ENCODE peak calls at places on chromosomes 2 and 18, in seven cellular contexts. One of them, this sample, is unnamed.

GRCh38 chr2:157489981-157490380 is 46.1 kb upstream of the CYTIP start:
- DNase-seq in GM23338: no peak
- DNase-seq in thoracic aorta: no peak
- DNase-seq in PC-3: no peak
- DNase-seq in AG10803: no peak
- DNase-seq in mesothelial cell of epicardium: no peak
- DNase-seq in pancreas: no peak
- DNase-seq in this sample: no peak

GRCh38 chr2:209771474-209772292 is at the start of gene UNC80:
- DNase-seq in PC-3: peak; percentile 27
- DNase-seq in AG10803: peak; percentile 28
- DNase-seq in mesothelial cell of epicardium: peak; percentile 96
- DNase-seq in pancreas: peak; percentile 91
- DNase-seq in thoracic aorta: no peak
- DNase-seq in GM23338: peak; percentile 88
- DNase-seq in this sample: peak; percentile 41

GRCh38 chr2:230796280-230796862 is 68.4 kb upstream of the ITM2C start:
- DNase-seq in pancreas: no peak
- DNase-seq in AG10803: peak; percentile 65
- DNase-seq in GM23338: no peak
- DNase-seq in PC-3: peak; percentile 72
- DNase-seq in mesothelial cell of epicardium: no peak
- DNase-seq in thoracic aorta: no peak
- DNase-seq in this sample: peak; percentile 87

GRCh38 chr18:2948038-2948437 is 64.9 kb downstream of the LPIN2 start:
- DNase-seq in thoracic aorta: no peak
- DNase-seq in GM23338: peak; percentile 57
- DNase-seq in mesothelial cell of epicardium: no peak
- DNase-seq in pancreas: no peak
- DNase-seq in AG10803: peak; percentile 53
- DNase-seq in PC-3: peak; percentile 36
- DNase-seq in this sample: peak; percentile 76

GRCh38 chr2:60633615-60634014 is 80.2 kb upstream of the BCL11A start:
- DNase-seq in PC-3: no peak
- DNase-seq in GM23338: no peak
- DNase-seq in AG10803: no peak
- DNase-seq in pancreas: no peak
- DNase-seq in mesothelial cell of epicardium: no peak
- DNase-seq in thoracic aorta: no peak
- DNase-seq in this sample: no peak

GRCh38 chr2:104412384-104412783 is 441.5 kb upstream of the POU3F3 start:
- DNase-seq in mesothelial cell of epicardium: no peak
- DNase-seq in pancreas: no peak
- DNase-seq in AG10803: peak; percentile 20
- DNase-seq in PC-3: peak; percentile 50
- DNase-seq in thoracic aorta: no peak
- DNase-seq in GM23338: peak; percentile 78
- DNase-seq in this sample: no peak

GRCh38 chr2:65728477-65729180 is 296.2 kb upstream of the SPRED2 start:
- DNase-seq in pancreas: no peak
- DNase-seq in GM23338: no peak
- DNase-seq in mesothelial cell of epicardium: no peak
- DNase-seq in PC-3: peak; percentile 95
- DNase-seq in AG10803: no peak
- DNase-seq in thoracic aorta: no peak
- DNase-seq in this sample: no peak

GRCh38 chr18:41745166-41746049 is 209.6 kb upstream of the PIK3C3 start:
- DNase-seq in pancreas: no peak
- DNase-seq in mesothelial cell of epicardium: peak; percentile 71
- DNase-seq in AG10803: peak; percentile 32
- DNase-seq in PC-3: peak; percentile 57
- DNase-seq in GM23338: peak; percentile 82
- DNase-seq in thoracic aorta: no peak
- DNase-seq in this sample: peak; percentile 41

GRCh38 chr2:88838165-88838635 is 146.7 kb downstream of the RPIA start:
- DNase-seq in PC-3: no peak
- DNase-seq in thoracic aorta: no peak
- DNase-seq in mesothelial cell of epicardium: no peak
- DNase-seq in GM23338: no peak
- DNase-seq in AG10803: no peak
- DNase-seq in pancreas: no peak
- DNase-seq in this sample: no peak

GRCh38 chr18:11514267-11514666 is 95.1 kb upstream of the SLC35G4 start:
- DNase-seq in PC-3: no peak
- DNase-seq in mesothelial cell of epicardium: no peak
- DNase-seq in pancreas: no peak
- DNase-seq in GM23338: no peak
- DNase-seq in AG10803: peak; percentile 15
- DNase-seq in thoracic aorta: no peak
- DNase-seq in this sample: no peak

GRCh38 chr2:120738786-120739771 is 3.4 kb downstream of the GLI2 start:
- DNase-seq in AG10803: no peak
- DNase-seq in PC-3: peak; percentile 17
- DNase-seq in GM23338: peak; percentile 70
- DNase-seq in pancreas: no peak
- DNase-seq in thoracic aorta: no peak
- DNase-seq in mesothelial cell of epicardium: no peak
- DNase-seq in this sample: peak; percentile 66

GRCh38 chr2:170493698-170494097 is 221.4 kb upstream of the SP5 start:
- DNase-seq in pancreas: no peak
- DNase-seq in AG10803: no peak
- DNase-seq in GM23338: no peak
- DNase-seq in PC-3: peak; percentile 59
- DNase-seq in mesothelial cell of epicardium: no peak
- DNase-seq in thoracic aorta: no peak
- DNase-seq in this sample: no peak

GRCh38 chr2:32772623-32773221 is 144.9 kb downstream of the TTC27 start:
- DNase-seq in AG10803: peak; percentile 65
- DNase-seq in thoracic aorta: no peak
- DNase-seq in GM23338: peak; percentile 80
- DNase-seq in pancreas: no peak
- DNase-seq in PC-3: peak; percentile 73
- DNase-seq in mesothelial cell of epicardium: no peak
- DNase-seq in this sample: peak; percentile 76

GRCh38 chr18:79876497-79876896 is 75.0 kb downstream of the SLC66A2 start:
- DNase-seq in thoracic aorta: no peak
- DNase-seq in PC-3: peak; percentile 52
- DNase-seq in mesothelial cell of epicardium: no peak
- DNase-seq in pancreas: no peak
- DNase-seq in AG10803: no peak
- DNase-seq in GM23338: no peak
- DNase-seq in this sample: no peak

GRCh38 chr2:236730393-236730792 is 160.8 kb downstream of the ACKR3 start:
- DNase-seq in GM23338: no peak
- DNase-seq in mesothelial cell of epicardium: no peak
- DNase-seq in PC-3: no peak
- DNase-seq in pancreas: no peak
- DNase-seq in AG10803: no peak
- DNase-seq in thoracic aorta: no peak
- DNase-seq in this sample: no peak

GRCh38 chr2:232316382-232317190 is 62.0 kb upstream of the ALPP start:
- DNase-seq in AG10803: no peak
- DNase-seq in thoracic aorta: no peak
- DNase-seq in GM23338: no peak
- DNase-seq in PC-3: no peak
- DNase-seq in mesothelial cell of epicardium: no peak
- DNase-seq in pancreas: no peak
- DNase-seq in this sample: peak; percentile 6

GRCh38 chr2:144358979-144359541 is 160.9 kb downstream of the ZEB2 start:
- DNase-seq in pancreas: no peak
- DNase-seq in PC-3: peak; percentile 53
- DNase-seq in thoracic aorta: no peak
- DNase-seq in GM23338: no peak
- DNase-seq in AG10803: peak; percentile 54
- DNase-seq in mesothelial cell of epicardium: no peak
- DNase-seq in this sample: peak; percentile 47

GRCh38 chr2:219119422-219120043 is 41.1 kb downstream of the NHEJ1 start:
- DNase-seq in thoracic aorta: peak; percentile 19
- DNase-seq in pancreas: peak; percentile 50
- DNase-seq in GM23338: peak; percentile 89
- DNase-seq in AG10803: peak; percentile 37
- DNase-seq in mesothelial cell of epicardium: peak; percentile 65
- DNase-seq in PC-3: peak; percentile 72
- DNase-seq in this sample: peak; percentile 58

GRCh38 chr2:47180531-47180930 is 25.4 kb upstream of the STPG4 start:
- DNase-seq in mesothelial cell of epicardium: no peak
- DNase-seq in GM23338: no peak
- DNase-seq in AG10803: no peak
- DNase-seq in pancreas: no peak
- DNase-seq in PC-3: no peak
- DNase-seq in thoracic aorta: no peak
- DNase-seq in this sample: no peak

GRCh38 chr2:110804915-110805314 is 72.5 kb downstream of the ACOXL start:
- DNase-seq in thoracic aorta: no peak
- DNase-seq in GM23338: no peak
- DNase-seq in AG10803: no peak
- DNase-seq in pancreas: no peak
- DNase-seq in PC-3: no peak
- DNase-seq in mesothelial cell of epicardium: no peak
- DNase-seq in this sample: no peak

GRCh38 chr2:27431395-27431794 is 3.0 kb downstream of the NRBP1 start:
- DNase-seq in mesothelial cell of epicardium: no peak
- DNase-seq in AG10803: peak; percentile 33
- DNase-seq in PC-3: peak; percentile 36
- DNase-seq in thoracic aorta: no peak
- DNase-seq in pancreas: no peak
- DNase-seq in GM23338: no peak
- DNase-seq in this sample: peak; percentile 32

GRCh38 chr18:5391427-5391826 is 95.9 kb upstream of the ZBTB14 start:
- DNase-seq in mesothelial cell of epicardium: no peak
- DNase-seq in PC-3: no peak
- DNase-seq in thoracic aorta: no peak
- DNase-seq in AG10803: no peak
- DNase-seq in pancreas: no peak
- DNase-seq in GM23338: no peak
- DNase-seq in this sample: no peak

GRCh38 chr2:10344105-10345066 is 41.7 kb downstream of the HPCAL1 start:
- DNase-seq in GM23338: no peak
- DNase-seq in thoracic aorta: no peak
- DNase-seq in AG10803: peak; percentile 21
- DNase-seq in pancreas: peak; percentile 23
- DNase-seq in mesothelial cell of epicardium: no peak
- DNase-seq in PC-3: no peak
- DNase-seq in this sample: peak; percentile 34

GRCh38 chr2:112836695-112837117 is at the start of gene IL1B:
- DNase-seq in pancreas: no peak
- DNase-seq in GM23338: no peak
- DNase-seq in mesothelial cell of epicardium: no peak
- DNase-seq in AG10803: peak; percentile 91
- DNase-seq in thoracic aorta: no peak
- DNase-seq in PC-3: peak; percentile 95
- DNase-seq in this sample: peak; percentile 84

GRCh38 chr2:146041291-146041868 is 1521.5 kb upstream of the ZEB2 start:
- DNase-seq in pancreas: no peak
- DNase-seq in AG10803: no peak
- DNase-seq in mesothelial cell of epicardium: no peak
- DNase-seq in PC-3: no peak
- DNase-seq in thoracic aorta: no peak
- DNase-seq in GM23338: no peak
- DNase-seq in this sample: no peak

GRCh38 chr2:15946983-15947382 is 6.6 kb downstream of the MYCN start:
- DNase-seq in GM23338: no peak
- DNase-seq in mesothelial cell of epicardium: no peak
- DNase-seq in pancreas: no peak
- DNase-seq in thoracic aorta: no peak
- DNase-seq in AG10803: no peak
- DNase-seq in PC-3: no peak
- DNase-seq in this sample: no peak

GRCh38 chr2:156317631-156318030 is 14.9 kb downstream of the NR4A2 start:
- DNase-seq in mesothelial cell of epicardium: no peak
- DNase-seq in GM23338: no peak
- DNase-seq in thoracic aorta: no peak
- DNase-seq in PC-3: no peak
- DNase-seq in pancreas: no peak
- DNase-seq in AG10803: no peak
- DNase-seq in this sample: no peak

GRCh38 chr2:156321243-156321904 is 11.1 kb downstream of the NR4A2 start:
- DNase-seq in pancreas: peak; percentile 61
- DNase-seq in AG10803: no peak
- DNase-seq in thoracic aorta: no peak
- DNase-seq in PC-3: no peak
- DNase-seq in mesothelial cell of epicardium: no peak
- DNase-seq in GM23338: peak; percentile 53
- DNase-seq in this sample: no peak

GRCh38 chr2:156322103-156322671 is 10.3 kb downstream of the NR4A2 start:
- DNase-seq in PC-3: no peak
- DNase-seq in mesothelial cell of epicardium: no peak
- DNase-seq in AG10803: no peak
- DNase-seq in thoracic aorta: no peak
- DNase-seq in GM23338: no peak
- DNase-seq in pancreas: no peak
- DNase-seq in this sample: no peak

GRCh38 chr2:156320491-156320896 is 12.0 kb downstream of the NR4A2 start:
- DNase-seq in GM23338: peak; percentile 75
- DNase-seq in pancreas: peak; percentile 70
- DNase-seq in mesothelial cell of epicardium: no peak
- DNase-seq in thoracic aorta: no peak
- DNase-seq in AG10803: peak; percentile 34
- DNase-seq in PC-3: no peak
- DNase-seq in this sample: peak; percentile 43

GRCh38 chr2:156319811-156320490 is 12.6 kb downstream of the NR4A2 start:
- DNase-seq in mesothelial cell of epicardium: no peak
- DNase-seq in PC-3: no peak
- DNase-seq in AG10803: no peak
- DNase-seq in pancreas: peak; percentile 89
- DNase-seq in thoracic aorta: no peak
- DNase-seq in GM23338: peak; percentile 91
- DNase-seq in this sample: no peak
- TF ChIP-seq CTCF in mesothelial cell of epicardium: no peak
- TF ChIP-seq CTCF in PC-3: no peak
- TF ChIP-seq CTCF in AG10803: no peak
- TF ChIP-seq CTCF in pancreas: no peak
- TF ChIP-seq CTCF in thoracic aorta: peak; percentile 32
- TF ChIP-seq CTCF in GM23338: peak; percentile 42
- TF ChIP-seq CTCF in this sample: no peak

GRCh38 chr2:25201265-25201664 is 32.9 kb upstream of the POMC start:
- DNase-seq in thoracic aorta: no peak
- DNase-seq in mesothelial cell of epicardium: no peak
- DNase-seq in GM23338: peak; percentile 62
- DNase-seq in PC-3: peak; percentile 25
- DNase-seq in AG10803: no peak
- DNase-seq in pancreas: no peak
- DNase-seq in this sample: no peak
- TF ChIP-seq CTCF in thoracic aorta: no peak
- TF ChIP-seq CTCF in mesothelial cell of epicardium: no peak
- TF ChIP-seq CTCF in GM23338: peak; percentile 37
- TF ChIP-seq CTCF in PC-3: peak; percentile 35
- TF ChIP-seq CTCF in AG10803: peak; percentile 23
- TF ChIP-seq CTCF in pancreas: no peak
- TF ChIP-seq CTCF in this sample: peak; percentile 28

GRCh38 chr18:74496508-74497307 is 545 bp downstream of the CNDP2 start:
- DNase-seq in mesothelial cell of epicardium: no peak
- DNase-seq in thoracic aorta: no peak
- DNase-seq in pancreas: peak; percentile 87
- DNase-seq in GM23338: peak; percentile 66
- DNase-seq in PC-3: peak; percentile 39
- DNase-seq in AG10803: peak; percentile 57
- DNase-seq in this sample: peak; percentile 57
- TF ChIP-seq CTCF in mesothelial cell of epicardium: no peak
- TF ChIP-seq CTCF in thoracic aorta: peak; percentile 46
- TF ChIP-seq CTCF in pancreas: no peak
- TF ChIP-seq CTCF in GM23338: no peak
- TF ChIP-seq CTCF in PC-3: no peak
- TF ChIP-seq CTCF in AG10803: peak; percentile 28
- TF ChIP-seq CTCF in this sample: peak; percentile 15

GRCh38 chr18:286515-287310 is 18.9 kb upstream of the THOC1 start:
- DNase-seq in GM23338: peak; percentile 26
- DNase-seq in pancreas: no peak
- DNase-seq in AG10803: peak; percentile 53
- DNase-seq in thoracic aorta: no peak
- DNase-seq in mesothelial cell of epicardium: no peak
- DNase-seq in PC-3: peak; percentile 38
- DNase-seq in this sample: peak; percentile 46
- TF ChIP-seq CTCF in GM23338: peak; percentile 69
- TF ChIP-seq CTCF in pancreas: peak; percentile 17
- TF ChIP-seq CTCF in AG10803: peak; percentile 75
- TF ChIP-seq CTCF in thoracic aorta: peak; percentile 44
- TF ChIP-seq CTCF in mesothelial cell of epicardium: peak; percentile 29
- TF ChIP-seq CTCF in PC-3: peak; percentile 70
- TF ChIP-seq CTCF in this sample: peak; percentile 56

This sample was measured in fibroblast of villous mesenchyme.